ENCODE peak calls at places on chromosome X, in ten cellular contexts. W is astrocyte, V is RWPE1, L is hepatic stellate cell, C is NCI-H1092 treated with DMSO at 0.1 percent for 48 hours, O is lung, G is left ventricle myocardium superior, P is BJ, F is anterior cingulate cortex, S is left lung. H is an unnamed sample.

GRCh38 chrX:7170903-7171302 is 22.9 kb upstream of the PUDP start:
- DNase-seq in L (no peak), P (no peak), G (no peak), V (no peak), S (no peak), W (no peak), F (no peak), C (no peak), O (peak), H (peak)

GRCh38 chrX:101658661-101659477 is 781 bp downstream of the ARMCX2 start:
- DNase-seq in F (peak), V (peak), W (peak), S (peak), L (peak), G (peak), P (no peak), C (peak), O (peak), H (peak)

GRCh38 chrX:2627272-2627867 is 63.7 kb upstream of the CD99 start:
- DNase-seq in P (no peak), G (no peak), V (peak), L (no peak), C (no peak), S (no peak), O (no peak), F (no peak), W (peak), H (no peak)

GRCh38 chrX:100720301-100720700 is 11.6 kb downstream of the SYTL4 start:
- DNase-seq in G (no peak), S (no peak), V (no peak), C (peak), L (no peak), P (no peak), W (no peak), F (no peak), O (no peak), H (no peak)

GRCh38 chrX:72348247-72348979 is 42.7 kb upstream of the CITED1 start:
- DNase-seq in L (no peak), V (no peak), C (no peak), G (no peak), S (no peak), P (no peak), F (no peak), W (no peak), O (no peak), H (no peak)

GRCh38 chrX:46130246-46130645 is 415.0 kb downstream of the ZNF674 start:
- DNase-seq in S (no peak), C (peak), P (no peak), L (no peak), W (no peak), G (no peak), F (no peak), O (no peak), V (no peak), H (no peak)

GRCh38 chrX:18931972-18932371 is 51.9 kb downstream of the PHKA2 start:
- DNase-seq in O (no peak), V (peak), W (no peak), G (no peak), P (no peak), C (peak), F (no peak), S (no peak), L (peak), H (no peak)

GRCh38 chrX:131513159-131513914 is 30.5 kb upstream of the OR13H1 start:
- DNase-seq in G (no peak), W (no peak), P (no peak), V (no peak), S (no peak), L (no peak), O (no peak), F (no peak), C (no peak), H (no peak)

GRCh38 chrX:19585370-19586082 is 70.2 kb upstream of the MAP3K15 start:
- DNase-seq in F (peak), W (no peak), S (no peak), G (no peak), C (no peak), O (no peak), L (no peak), V (no peak), P (no peak), H (no peak)

GRCh38 chrX:66200855-66201795 is 37.1 kb downstream of the HEPH start:
- DNase-seq in O (no peak), W (no peak), G (no peak), V (no peak), F (no peak), P (no peak), L (peak), S (no peak), C (no peak), H (no peak)

GRCh38 chrX:13082286-13083065 is 38.1 kb upstream of the FAM9C start:
- DNase-seq in P (no peak), S (no peak), V (no peak), G (no peak), O (no peak), W (no peak), L (no peak), F (no peak), C (no peak), H (no peak)

GRCh38 chrX:11557120-11557519 is 108.6 kb downstream of the ARHGAP6 start:
- DNase-seq in S (no peak), P (peak), V (peak), O (no peak), W (peak), L (peak), F (no peak), C (no peak), G (no peak), H (no peak)

GRCh38 chrX:72121381-72121780 is 10.3 kb downstream of the RTL5 start:
- DNase-seq in P (peak), L (peak), V (no peak), C (no peak), O (peak), S (peak), G (peak), W (peak), F (peak), H (no peak)

GRCh38 chrX:17024896-17025295 is 78.4 kb downstream of the REPS2 start:
- DNase-seq in W (no peak), G (no peak), C (no peak), V (no peak), P (no peak), L (no peak), F (no peak), O (no peak), S (no peak), H (no peak)

GRCh38 chrX:85627363-85627762 is 247.9 kb upstream of the POF1B start:
- DNase-seq in F (no peak), L (no peak), C (peak), P (no peak), O (no peak), V (no peak), S (no peak), G (no peak), W (no peak), H (no peak)

GRCh38 chrX:19760345-19760744 is 127.1 kb downstream of the SH3KBP1 start:
- DNase-seq in P (no peak), W (no peak), V (no peak), S (no peak), L (no peak), O (no peak), G (no peak), F (no peak), C (no peak), H (no peak)

GRCh38 chrX:6226053-6226645 is 2.5 kb downstream of the NLGN4X start:
- DNase-seq in O (no peak), W (no peak), C (peak), S (peak), V (no peak), P (no peak), G (peak), L (no peak), F (peak), H (no peak)

GRCh38 chrX:133542476-133542875 is 127.2 kb upstream of the GPC4 start:
- DNase-seq in O (no peak), G (no peak), W (no peak), V (no peak), L (no peak), C (no peak), P (no peak), F (no peak), S (no peak), H (no peak)

GRCh38 chrX:129651756-129652564 is 2.8 kb downstream of the APLN start:
- DNase-seq in F (no peak), V (no peak), C (no peak), W (no peak), S (no peak), P (no peak), G (peak), O (no peak), L (no peak), H (no peak)

GRCh38 chrX:44088755-44089154 is 115.6 kb upstream of the NDP start:
- DNase-seq in V (no peak), S (no peak), P (no peak), C (no peak), L (no peak), G (no peak), O (no peak), W (no peak), F (no peak), H (no peak)

GRCh38 chrX:132491191-132491590 is 2.4 kb upstream of the MBNL3 start:
- DNase-seq in L (no peak), C (peak), V (no peak), P (no peak), S (no peak), F (peak), W (no peak), O (no peak), G (no peak), H (peak)

GRCh38 chrX:39242187-39242586 is 440.9 kb downstream of the MID1IP1 start:
- DNase-seq in F (no peak), C (peak), S (no peak), P (no peak), G (no peak), W (peak), L (no peak), V (peak), O (no peak), H (no peak)

GRCh38 chrX:75303795-75304194 is 29.9 kb downstream of the UPRT start:
- DNase-seq in C (no peak), L (peak), P (peak), S (no peak), F (no peak), V (no peak), G (no peak), O (no peak), W (peak), H (no peak)

GRCh38 chrX:45774961-45775360 is 574.3 kb upstream of the DIPK2B start:
- DNase-seq in O (no peak), V (no peak), L (no peak), W (peak), P (peak), G (peak), C (no peak), S (no peak), F (no peak), H (no peak)

GRCh38 chrX:129139837-129140679 is 383.2 kb downstream of the SMARCA1 start:
- DNase-seq in V (no peak), C (peak), G (no peak), S (no peak), P (no peak), O (no peak), F (no peak), L (no peak), W (peak), H (no peak)

GRCh38 chrX:33001107-33001506 is 210.2 kb downstream of the DMD start:
- DNase-seq in O (no peak), F (no peak), P (no peak), S (no peak), W (no peak), C (no peak), G (no peak), L (no peak), V (no peak), H (no peak)

H was measured in pancreas.